ENCODE peak calls at places on chromosomes 6 and 20, in nine cellular contexts. M is HEK293T, L is foreskin fibroblast, P is WERI-Rb-1, T is caudate nucleus, Z is Calu3, S is H4, R is lower leg skin, W is nucleus accumbens. G is an unnamed sample.

GRCh38 chr20:35312348-35312747 is 20.1 kb upstream of the FAM83C start:
- DNase-seq in Z (peak), P (no peak), R (no peak), S (peak), W (no peak), L (peak), T (no peak), M (no peak), G (no peak)

GRCh38 chr20:23257848-23258746 is 92.5 kb upstream of the NXT1 start:
- DNase-seq in Z (no peak), R (no peak), P (no peak), S (peak), T (no peak), W (no peak), M (no peak), L (peak), G (no peak)

GRCh38 chr6:157823523-157824370 is 701 bp downstream of the SNX9 start:
- DNase-seq in T (peak), S (peak), P (peak), R (peak), M (peak), W (peak), Z (peak), L (peak), G (peak)

GRCh38 chr6:162474722-162475121 is 252.8 kb downstream of the PRKN start:
- DNase-seq in P (no peak), T (no peak), L (no peak), W (no peak), Z (no peak), R (no peak), M (no peak), S (no peak), G (no peak)

GRCh38 chr6:167567142-167568033 is 242.5 kb downstream of the TTLL2 start:
- DNase-seq in R (peak), P (no peak), W (no peak), L (no peak), Z (peak), T (no peak), S (peak), M (no peak), G (no peak)

GRCh38 chr6:151702851-151703629 is 104.4 kb upstream of the ESR1 start:
- DNase-seq in L (no peak), P (no peak), Z (no peak), T (no peak), R (no peak), W (no peak), M (no peak), S (no peak), G (no peak)

GRCh38 chr6:142841915-142842314 is 103.1 kb downstream of the HIVEP2 start:
- DNase-seq in R (no peak), S (no peak), L (no peak), T (no peak), P (no peak), Z (no peak), M (no peak), W (no peak), G (no peak)

GRCh38 chr6:2376429-2377355 is 131.3 kb upstream of the GMDS start:
- DNase-seq in L (peak), R (no peak), M (no peak), S (peak), P (no peak), Z (no peak), W (no peak), T (no peak), G (no peak)

GRCh38 chr6:129671442-129672344 is 38.3 kb downstream of the ARHGAP18 start:
- DNase-seq in R (no peak), S (no peak), M (no peak), W (no peak), P (no peak), T (no peak), L (no peak), Z (no peak), G (no peak)

GRCh38 chr20:48619126-48620101 is 208.4 kb downstream of the PREX1 start:
- DNase-seq in P (no peak), L (peak), S (peak), M (no peak), Z (no peak), T (no peak), R (no peak), W (no peak), G (peak)

GRCh38 chr6:32940656-32941411 is at the start of gene HLA-DMB:
- DNase-seq in Z (peak), S (peak), W (peak), P (peak), L (peak), R (peak), T (peak), M (peak), G (no peak)

GRCh38 chr6:3081965-3082364 is 13.7 kb downstream of the RIPK1 start:
- DNase-seq in W (no peak), T (no peak), S (no peak), P (no peak), R (peak), M (no peak), L (no peak), Z (no peak), G (no peak)